ENCODE peak calls at places on chromosome 5, in five cellular contexts. I is hippocampal formation; G is EL; B is KBM-7; U is stimulated activated CD4-positive, alpha-beta T cell treated with anti-CD3 and anti-CD28 coated beads, Interleukin-1b, Interleukin-23, amount 100 ng/mL, for 4 hours. M is an unnamed sample.

GRCh38 chr5:3596261-3596825 is 711 bp downstream of the IRX1 start:
- DNase-seq in U (no peak), G (no peak), B (no peak), I (no peak), M (no peak)

GRCh38 chr5:9930156-9930555 is 300.0 kb upstream of the TAS2R1 start:
- DNase-seq in I (no peak), U (no peak), B (no peak), G (peak; percentile 55), M (no peak)

GRCh38 chr5:105677291-105677690 is 1993.4 kb downstream of the EFNA5 start:
- DNase-seq in B (no peak), U (no peak), G (no peak), I (no peak), M (no peak)

GRCh38 chr5:78574157-78574673 is 74.4 kb downstream of the LHFPL2 start:
- DNase-seq in I (no peak), B (no peak), U (no peak), G (peak; percentile 25), M (no peak)

GRCh38 chr5:130034872-130035271 is 130.6 kb downstream of the CHSY3 start:
- DNase-seq in U (no peak), I (no peak), B (peak; percentile 37), G (no peak), M (no peak)

GRCh38 chr5:38466444-38467189 is 89.8 kb downstream of the LIFR start:
- DNase-seq in G (no peak), I (peak; percentile 66), U (no peak), B (no peak), M (no peak)

GRCh38 chr5:157303667-157304327 is 37.9 kb downstream of the CYFIP2 start:
- DNase-seq in I (no peak), G (no peak), U (peak; percentile 29), B (no peak), M (no peak)

GRCh38 chr5:52786937-52787599 is 648 bp upstream of the ITGA1 start:
- DNase-seq in G (no peak), U (no peak), I (no peak), B (no peak), M (no peak)

GRCh38 chr5:62083661-62084060 is 222.3 kb upstream of the KIF2A start:
- DNase-seq in U (no peak), B (no peak), I (no peak), G (no peak), M (no peak)

GRCh38 chr5:122154910-122155309 is 25.6 kb downstream of the ZNF474 start:
- DNase-seq in G (peak; percentile 68), I (no peak), U (no peak), B (no peak), M (no peak)

GRCh38 chr5:137036630-137037029 is 462.5 kb downstream of the SPOCK1 start:
- DNase-seq in B (no peak), U (no peak), G (no peak), I (no peak), M (no peak)

GRCh38 chr5:169385636-169386035 is 84.7 kb upstream of the SLIT3 start:
- DNase-seq in I (no peak), B (no peak), G (no peak), U (no peak), M (no peak)

GRCh38 chr5:135007749-135008363 is 26.2 kb downstream of the PITX1 start:
- DNase-seq in G (no peak), I (no peak), U (no peak), B (no peak), M (no peak)

GRCh38 chr5:170491479-170491878 is 12.3 kb upstream of the KCNIP1 start:
- DNase-seq in U (no peak), I (no peak), G (peak; percentile 95), B (peak; percentile 68), M (no peak)

GRCh38 chr5:61678966-61679365 is 346.9 kb downstream of the ZSWIM6 start:
- DNase-seq in B (no peak), I (no peak), U (no peak), G (no peak), M (no peak)

GRCh38 chr5:179243333-179243732 is 101.9 kb downstream of the ADAMTS2 start:
- DNase-seq in G (peak; percentile 73), U (no peak), I (peak; percentile 28), B (no peak), M (no peak)

GRCh38 chr5:151696470-151697061 is 9.9 kb upstream of the SPARC start:
- DNase-seq in I (no peak), U (no peak), G (peak; percentile 98), B (no peak), M (no peak)

M was measured in activated CD4-positive, alpha-beta T cell treated with anti-CD3 and anti-CD28 coated beads, Interleukin-2, amount 50 U/mL, for 24 hours.